ENCODE peak calls at places on chromosomes 11 and 22, in six cellular contexts. K, M, F, N, U and S are unnamed samples.

GRCh38 chr11:119175493-119176077 is 7.1 kb downstream of the NLRX1 start:
- DNase-seq in F (no peak), N (no peak), K (no peak), M (peak; percentile 53), U (no peak), S (no peak)

GRCh38 chr11:9759519-9760179 is 95.8 kb downstream of the SWAP70 start:
- DNase-seq in U (no peak), K (peak; percentile 80), M (peak; percentile 100), N (peak; percentile 88), F (no peak), S (peak; percentile 80)

GRCh38 chr11:67615455-67616430 is 9.0 kb downstream of the NDUFV1 start:
- DNase-seq in F (peak; percentile 73), K (no peak), U (peak; percentile 88), N (peak; percentile 47), M (no peak), S (peak; percentile 78)

GRCh38 chr11:62139526-62140301 is 15.9 kb downstream of the INCENP start:
- DNase-seq in K (no peak), F (no peak), M (no peak), U (peak; percentile 12), N (no peak), S (no peak)

GRCh38 chr22:28051787-28052356 is 132.8 kb upstream of the PITPNB start:
- DNase-seq in K (no peak), N (peak; percentile 72), F (peak; percentile 62), U (peak; percentile 75), M (peak; percentile 51), S (peak; percentile 82)

GRCh38 chr11:128210148-128210940 is 377.0 kb downstream of the ETS1 start:
- DNase-seq in N (no peak), K (no peak), F (no peak), U (peak; percentile 53), M (peak; percentile 98), S (no peak)

GRCh38 chr22:48099251-48099650 is 1336.8 kb downstream of the TBC1D22A start:
- DNase-seq in M (no peak), N (no peak), U (peak; percentile 24), K (no peak), F (no peak), S (peak; percentile 46)

GRCh38 chr11:61728940-61729219 is 23.6 kb upstream of the MYRF start:
- DNase-seq in K (no peak), N (no peak), M (peak; percentile 81), F (no peak), U (no peak), S (no peak)

GRCh38 chr11:126533560-126533959 is 178.1 kb downstream of the ST3GAL4 start:
- DNase-seq in U (no peak), F (no peak), N (no peak), M (no peak), K (no peak), S (no peak)

GRCh38 chr11:15903246-15903645 is 453.1 kb downstream of the SOX6 start:
- DNase-seq in U (no peak), K (no peak), N (no peak), F (no peak), M (no peak), S (peak; percentile 10)

GRCh38 chr11:108754901-108755625 is 90.2 kb downstream of the DDX10 start:
- DNase-seq in N (no peak), M (peak; percentile 46), F (no peak), U (no peak), K (no peak), S (no peak)

GRCh38 chr11:910044-910588 is 494 bp downstream of the CHID1 start:
- DNase-seq in K (no peak), M (peak; percentile 20), U (no peak), F (no peak), N (no peak), S (no peak)

GRCh38 chr11:94781822-94782221 is 13.7 kb downstream of the AMOTL1 start:
- DNase-seq in M (peak; percentile 84), K (no peak), N (no peak), F (no peak), U (no peak), S (no peak)

GRCh38 chr11:65417702-65418430 is 4.7 kb upstream of the NEAT1 start:
- DNase-seq in M (peak; percentile 40), F (peak; percentile 74), K (no peak), U (no peak), N (peak; percentile 69), S (peak; percentile 84)

GRCh38 chr11:72951193-72951592 is 137.0 kb downstream of the ATG16L2 start:
- DNase-seq in K (no peak), M (no peak), F (no peak), N (no peak), U (no peak), S (no peak)

GRCh38 chr11:96065379-96065778 is 141.5 kb upstream of the MTMR2 start:
- DNase-seq in M (peak; percentile 29), U (no peak), K (no peak), F (no peak), N (no peak), S (no peak)

GRCh38 chr11:35116762-35117588 is 22.0 kb upstream of the CD44 start:
- DNase-seq in K (no peak), M (no peak), F (no peak), U (no peak), N (no peak), S (no peak)

GRCh38 chr11:68282141-68282860 is 10.5 kb upstream of the C11orf24 start:
- DNase-seq in K (peak; percentile 20), M (no peak), N (no peak), U (no peak), F (no peak), S (no peak)

GRCh38 chr11:113778111-113778910 is 1.3 kb upstream of the CLDN25 start:
- DNase-seq in U (no peak), N (peak; percentile 21), F (no peak), M (peak; percentile 56), K (no peak), S (no peak)

GRCh38 chr11:2523821-2524391 is 79.1 kb downstream of the KCNQ1 start:
- DNase-seq in K (no peak), N (peak; percentile 13), F (no peak), U (peak; percentile 18), M (no peak), S (peak; percentile 43)

GRCh38 chr11:95711162-95711944 is 78.2 kb downstream of the FAM76B start:
- DNase-seq in N (no peak), M (peak; percentile 92), U (no peak), K (no peak), F (no peak), S (no peak)

GRCh38 chr11:86249307-86250098 is 5.0 kb downstream of the EED start:
- DNase-seq in F (no peak), N (no peak), U (no peak), K (no peak), M (no peak), S (no peak)

GRCh38 chr22:37186228-37186996 is 1.6 kb downstream of the C1QTNF6 start:
- DNase-seq in F (peak; percentile 42), M (peak; percentile 84), K (peak; percentile 41), N (peak; percentile 7), U (peak; percentile 66), S (peak; percentile 42)

GRCh38 chr11:67119577-67120391 is 721 bp downstream of the KDM2A start:
- DNase-seq in K (peak; percentile 8), N (peak; percentile 43), F (peak; percentile 63), U (no peak), M (no peak), S (peak; percentile 67)

GRCh38 chr22:26168199-26168915 is 905 bp upstream of the SEZ6L start:
- DNase-seq in M (no peak), F (no peak), U (peak; percentile 44), K (no peak), N (no peak), S (no peak)

GRCh38 chr11:85718991-85719807 is 33.2 kb upstream of the CCDC89 start:
- DNase-seq in M (peak; percentile 100), N (peak; percentile 51), F (no peak), U (peak; percentile 63), K (no peak), S (no peak)

GRCh38 chr11:85759915-85760314 is 51.0 kb downstream of the SYTL2 start:
- DNase-seq in F (no peak), K (no peak), M (peak; percentile 84), U (no peak), N (no peak), S (no peak)

GRCh38 chr11:60925685-60926267 is 1.5 kb downstream of the TMEM132A start:
- DNase-seq in M (peak; percentile 37), N (no peak), U (no peak), F (no peak), K (no peak), S (no peak)

GRCh38 chr11:68354181-68354872 is 41.9 kb downstream of the LRP5 start:
- DNase-seq in U (no peak), K (no peak), M (peak; percentile 99), F (peak; percentile 79), N (peak; percentile 87), S (peak; percentile 95)

GRCh38 chr11:117217685-117218084 is 14.2 kb downstream of the PCSK7 start:
- DNase-seq in U (no peak), N (no peak), K (no peak), F (peak; percentile 29), M (no peak), S (no peak)

GRCh38 chr11:45158891-45159605 is 12.6 kb downstream of the PRDM11 start:
- DNase-seq in N (no peak), K (no peak), U (no peak), F (no peak), M (no peak), S (peak; percentile 59)

GRCh38 chr11:115630109-115630700 is 126.0 kb upstream of the CADM1 start:
- DNase-seq in F (no peak), U (no peak), M (no peak), N (no peak), K (no peak), S (no peak)

GRCh38 chr11:115408036-115408911 is 95.9 kb downstream of the CADM1 start:
- DNase-seq in K (no peak), N (no peak), F (no peak), U (no peak), M (peak; percentile 73), S (no peak)

GRCh38 chr11:19919050-19919561 is 206.5 kb downstream of the NAV2 start:
- DNase-seq in M (peak; percentile 100), K (no peak), N (no peak), U (no peak), F (peak; percentile 83), S (peak; percentile 80)
- H3K27ac ChIP-seq in M (peak overlapping the region; percentile 41), K (no peak overlapping the region), N (no peak overlapping the region), U (no peak overlapping the region), F (peak overlapping the region; percentile 39), S (no peak overlapping the region)

GRCh38 chr22:44752285-44753188 is at the start of gene ARHGAP8:
- DNase-seq in K (no peak), M (no peak), U (peak; percentile 87), N (no peak), F (no peak), S (peak; percentile 87)
- H3K4me1 ChIP-seq in K (peaks cover 8% of the 10 kb centered on the region), M (no peaks in the 10 kb centered on the region), U (peaks cover 12% of the 10 kb centered on the region), N (no peaks in the 10 kb centered on the region), F (no peaks in the 10 kb centered on the region), S (no peaks in the 10 kb centered on the region)

GRCh38 chr22:39352301-39352867 is 2.6 kb downstream of the SYNGR1 start:
- DNase-seq in U (no peak), M (no peak), K (no peak), N (no peak), F (no peak), S (no peak)
- H3K27ac ChIP-seq in U (no peak overlapping the region), M (no peak overlapping the region), K (no peak overlapping the region), N (no peak overlapping the region), F (no peak overlapping the region), S (no peak overlapping the region)

GRCh38 chr11:122690292-122690691 is 34.8 kb downstream of the UBASH3B start:
- DNase-seq in U (no peak), F (no peak), N (no peak), M (no peak), K (no peak), S (no peak)
- H3K4me1 ChIP-seq in U (peaks cover 6% of the 10 kb centered on the region), F (no peaks in the 10 kb centered on the region), N (peaks cover 6% of the 10 kb centered on the region), M (peaks cover 7% of the 10 kb centered on the region), K (peaks cover 59% of the 10 kb centered on the region), S (peaks cover 19% of the 10 kb centered on the region)